ENCODE peak calls at places on chromosomes 16 and 17, in seven cellular contexts. Q is stimulated activated CD4-positive, alpha-beta T cell treated with anti-CD3 and anti-CD28 coated beads, Interleukin-2, amount 100 ng/mL, for 24 hours; L is WTC11; Z is GM06990; W is effector CD8-positive, alpha-beta T cell; A is fibroblast of mammary gland; U is T-cell. I is an unnamed sample.

GRCh38 chr17:7855643-7856080 is 796 bp downstream of the TMEM88 start:
- DNase-seq in W (no peak), L (no peak), U (no peak), A (no peak), Q (no peak), Z (no peak), I (no peak)

GRCh38 chr16:47052666-47053640 is 79.5 kb upstream of the DNAJA2 start:
- DNase-seq in A (no peak), U (no peak), Q (no peak), Z (no peak), L (no peak), W (no peak), I (peak; percentile 27)

GRCh38 chr16:21253470-21253869 is 20.0 kb downstream of the ANKS4B start:
- DNase-seq in W (no peak), L (no peak), A (no peak), Q (no peak), Z (no peak), U (no peak), I (no peak)

GRCh38 chr16:11700264-11701029 is 32.2 kb downstream of the SNN start:
- DNase-seq in Q (no peak), W (no peak), U (no peak), L (no peak), Z (no peak), A (no peak), I (peak; percentile 29)

GRCh38 chr17:77692571-77693161 is 265.8 kb upstream of the TNRC6C start:
- DNase-seq in Q (no peak), W (no peak), L (no peak), A (peak; percentile 57), Z (no peak), U (no peak), I (peak; percentile 9)

GRCh38 chr17:66848496-66848895 is 13.6 kb downstream of the CACNG5 start:
- DNase-seq in Q (no peak), W (no peak), U (no peak), L (no peak), A (no peak), Z (no peak), I (no peak)

GRCh38 chr17:6066183-6066948 is 3.8 kb upstream of the WSCD1 start:
- DNase-seq in L (no peak), W (no peak), U (no peak), Q (no peak), A (peak; percentile 4), Z (no peak), I (no peak)

GRCh38 chr17:78535285-78536197 is 41.7 kb downstream of the DNAH17 start:
- DNase-seq in U (no peak), L (no peak), A (no peak), Q (no peak), W (no peak), Z (no peak), I (no peak)

GRCh38 chr17:77354721-77355455 is 214.1 kb downstream of the SEC14L1 start:
- DNase-seq in W (no peak), Z (no peak), L (no peak), Q (no peak), U (no peak), A (peak; percentile 99), I (peak; percentile 99)

GRCh38 chr16:8251727-8252126 is 338.6 kb downstream of the TMEM114 start:
- DNase-seq in Q (no peak), U (no peak), W (no peak), Z (no peak), L (no peak), A (no peak), I (no peak)

GRCh38 chr17:67290244-67290993 is 45.4 kb upstream of the HELZ start:
- DNase-seq in Z (no peak), Q (no peak), L (no peak), U (no peak), W (no peak), A (no peak), I (no peak)

GRCh38 chr16:84196101-84196500 is 5.1 kb downstream of the ADAD2 start:
- DNase-seq in W (no peak), Z (no peak), U (no peak), Q (no peak), L (no peak), A (no peak), I (no peak)

I was measured in cardiac fibroblast.